ENCODE peak calls at places on chromosomes 2 and 18, in six cellular contexts. One of them, this sample, is unnamed.

GRCh38 chr2:210493528-210493927 is 17.0 kb upstream of the LANCL1 start:
- DNase-seq in AG04449: no peak
- DNase-seq in Daoy: no peak
- DNase-seq in stimulated activated naive B cell treated with anti-CD40 and anti-IgM and Interleukin-4, amounts not matched to agents 10 μg/mL and 1 μg/mL and 100 μg/mL, for 72 hours: no peak
- DNase-seq in fibroblast of lung: no peak
- DNase-seq in IMR-90: no peak
- DNase-seq in this sample: no peak

GRCh38 chr18:49758263-49758610 is 55.1 kb downstream of the ACAA2 start:
- DNase-seq in AG04449: no peak
- DNase-seq in Daoy: no peak
- DNase-seq in stimulated activated naive B cell treated with anti-CD40 and anti-IgM and Interleukin-4, amounts not matched to agents 10 μg/mL and 1 μg/mL and 100 μg/mL, for 72 hours: no peak
- DNase-seq in fibroblast of lung: no peak
- DNase-seq in IMR-90: no peak
- DNase-seq in this sample: no peak

GRCh38 chr18:28735731-28736130 is 558.8 kb upstream of the CDH2 start:
- DNase-seq in AG04449: peak; percentile 67
- DNase-seq in Daoy: peak; percentile 69
- DNase-seq in stimulated activated naive B cell treated with anti-CD40 and anti-IgM and Interleukin-4, amounts not matched to agents 10 μg/mL and 1 μg/mL and 100 μg/mL, for 72 hours: no peak
- DNase-seq in fibroblast of lung: peak; percentile 42
- DNase-seq in IMR-90: peak; percentile 89
- DNase-seq in this sample: no peak

GRCh38 chr2:129004485-129004884 is 685.8 kb upstream of the HS6ST1 start:
- DNase-seq in AG04449: no peak
- DNase-seq in Daoy: no peak
- DNase-seq in stimulated activated naive B cell treated with anti-CD40 and anti-IgM and Interleukin-4, amounts not matched to agents 10 μg/mL and 1 μg/mL and 100 μg/mL, for 72 hours: no peak
- DNase-seq in fibroblast of lung: no peak
- DNase-seq in IMR-90: no peak
- DNase-seq in this sample: no peak

GRCh38 chr18:7329036-7329435 is 98.1 kb downstream of the LRRC30 start:
- DNase-seq in AG04449: no peak
- DNase-seq in Daoy: peak; percentile 11
- DNase-seq in stimulated activated naive B cell treated with anti-CD40 and anti-IgM and Interleukin-4, amounts not matched to agents 10 μg/mL and 1 μg/mL and 100 μg/mL, for 72 hours: no peak
- DNase-seq in fibroblast of lung: no peak
- DNase-seq in IMR-90: no peak
- DNase-seq in this sample: no peak

GRCh38 chr2:112156152-112156986 is 18.2 kb downstream of the FBLN7 start:
- DNase-seq in AG04449: no peak
- DNase-seq in Daoy: peak; percentile 84
- DNase-seq in stimulated activated naive B cell treated with anti-CD40 and anti-IgM and Interleukin-4, amounts not matched to agents 10 μg/mL and 1 μg/mL and 100 μg/mL, for 72 hours: no peak
- DNase-seq in fibroblast of lung: peak; percentile 10
- DNase-seq in IMR-90: peak; percentile 47
- DNase-seq in this sample: no peak

GRCh38 chr2:3626118-3626816 is 31.4 kb downstream of the COLEC11 start:
- DNase-seq in AG04449: no peak
- DNase-seq in Daoy: peak; percentile 7
- DNase-seq in stimulated activated naive B cell treated with anti-CD40 and anti-IgM and Interleukin-4, amounts not matched to agents 10 μg/mL and 1 μg/mL and 100 μg/mL, for 72 hours: no peak
- DNase-seq in fibroblast of lung: peak; percentile 91
- DNase-seq in IMR-90: peak; percentile 74
- DNase-seq in this sample: no peak

GRCh38 chr18:56641714-56642331 is 3.4 kb upstream of the TXNL1 start:
- DNase-seq in AG04449: no peak
- DNase-seq in Daoy: peak; percentile 34
- DNase-seq in stimulated activated naive B cell treated with anti-CD40 and anti-IgM and Interleukin-4, amounts not matched to agents 10 μg/mL and 1 μg/mL and 100 μg/mL, for 72 hours: no peak
- DNase-seq in fibroblast of lung: peak; percentile 30
- DNase-seq in IMR-90: peak; percentile 81
- DNase-seq in this sample: no peak

GRCh38 chr2:174053285-174053684 is 88.1 kb upstream of the SP3 start:
- DNase-seq in AG04449: no peak
- DNase-seq in Daoy: no peak
- DNase-seq in stimulated activated naive B cell treated with anti-CD40 and anti-IgM and Interleukin-4, amounts not matched to agents 10 μg/mL and 1 μg/mL and 100 μg/mL, for 72 hours: no peak
- DNase-seq in fibroblast of lung: no peak
- DNase-seq in IMR-90: no peak
- DNase-seq in this sample: no peak

GRCh38 chr2:152694161-152694661 is 23.1 kb downstream of the PRPF40A start:
- DNase-seq in AG04449: no peak
- DNase-seq in Daoy: peak; percentile 88
- DNase-seq in stimulated activated naive B cell treated with anti-CD40 and anti-IgM and Interleukin-4, amounts not matched to agents 10 μg/mL and 1 μg/mL and 100 μg/mL, for 72 hours: no peak
- DNase-seq in fibroblast of lung: peak; percentile 51
- DNase-seq in IMR-90: peak; percentile 82
- DNase-seq in this sample: no peak

GRCh38 chr18:23283933-23284430 is 148.7 kb downstream of the CABLES1 start:
- DNase-seq in AG04449: no peak
- DNase-seq in Daoy: peak; percentile 85
- DNase-seq in stimulated activated naive B cell treated with anti-CD40 and anti-IgM and Interleukin-4, amounts not matched to agents 10 μg/mL and 1 μg/mL and 100 μg/mL, for 72 hours: peak; percentile 32
- DNase-seq in fibroblast of lung: peak; percentile 46
- DNase-seq in IMR-90: peak; percentile 63
- DNase-seq in this sample: peak; percentile 86

GRCh38 chr2:239025081-239025801 is 177.4 kb downstream of the TWIST2 start:
- DNase-seq in AG04449: peak; percentile 9
- DNase-seq in Daoy: peak; percentile 44
- DNase-seq in stimulated activated naive B cell treated with anti-CD40 and anti-IgM and Interleukin-4, amounts not matched to agents 10 μg/mL and 1 μg/mL and 100 μg/mL, for 72 hours: no peak
- DNase-seq in fibroblast of lung: peak; percentile 39
- DNase-seq in IMR-90: peak; percentile 37
- DNase-seq in this sample: no peak

GRCh38 chr2:66439291-66440010 is 4.5 kb downstream of the MEIS1 start:
- DNase-seq in AG04449: no peak
- DNase-seq in Daoy: no peak
- DNase-seq in stimulated activated naive B cell treated with anti-CD40 and anti-IgM and Interleukin-4, amounts not matched to agents 10 μg/mL and 1 μg/mL and 100 μg/mL, for 72 hours: no peak
- DNase-seq in fibroblast of lung: peak; percentile 41
- DNase-seq in IMR-90: no peak
- DNase-seq in this sample: no peak

GRCh38 chr2:28160986-28161425 is 231.7 kb upstream of the FOSL2 start:
- DNase-seq in AG04449: peak; percentile 85
- DNase-seq in Daoy: peak; percentile 29
- DNase-seq in stimulated activated naive B cell treated with anti-CD40 and anti-IgM and Interleukin-4, amounts not matched to agents 10 μg/mL and 1 μg/mL and 100 μg/mL, for 72 hours: no peak
- DNase-seq in fibroblast of lung: peak; percentile 80
- DNase-seq in IMR-90: peak; percentile 63
- DNase-seq in this sample: no peak

GRCh38 chr2:44275915-44276279 is 617 bp downstream of the SLC3A1 start:
- DNase-seq in AG04449: no peak
- DNase-seq in Daoy: no peak
- DNase-seq in stimulated activated naive B cell treated with anti-CD40 and anti-IgM and Interleukin-4, amounts not matched to agents 10 μg/mL and 1 μg/mL and 100 μg/mL, for 72 hours: no peak
- DNase-seq in fibroblast of lung: peak; percentile 44
- DNase-seq in IMR-90: peak; percentile 36
- DNase-seq in this sample: no peak

GRCh38 chr18:59697236-59697932 is at the start of gene CCBE1:
- DNase-seq in AG04449: no peak
- DNase-seq in Daoy: peak; percentile 74
- DNase-seq in stimulated activated naive B cell treated with anti-CD40 and anti-IgM and Interleukin-4, amounts not matched to agents 10 μg/mL and 1 μg/mL and 100 μg/mL, for 72 hours: no peak
- DNase-seq in fibroblast of lung: peak; percentile 81
- DNase-seq in IMR-90: peak; percentile 71
- DNase-seq in this sample: no peak

GRCh38 chr2:128442891-128443302 is 124.2 kb upstream of the HS6ST1 start:
- DNase-seq in AG04449: no peak
- DNase-seq in Daoy: no peak
- DNase-seq in stimulated activated naive B cell treated with anti-CD40 and anti-IgM and Interleukin-4, amounts not matched to agents 10 μg/mL and 1 μg/mL and 100 μg/mL, for 72 hours: no peak
- DNase-seq in fibroblast of lung: no peak
- DNase-seq in IMR-90: no peak
- DNase-seq in this sample: no peak

GRCh38 chr2:128756372-128756730 is 437.7 kb upstream of the HS6ST1 start:
- DNase-seq in AG04449: no peak
- DNase-seq in Daoy: no peak
- DNase-seq in stimulated activated naive B cell treated with anti-CD40 and anti-IgM and Interleukin-4, amounts not matched to agents 10 μg/mL and 1 μg/mL and 100 μg/mL, for 72 hours: no peak
- DNase-seq in fibroblast of lung: peak; percentile 70
- DNase-seq in IMR-90: no peak
- DNase-seq in this sample: no peak

GRCh38 chr2:23606968-23607367 is 222.0 kb downstream of the KLHL29 start:
- DNase-seq in AG04449: peak; percentile 50
- DNase-seq in Daoy: peak; percentile 78
- DNase-seq in stimulated activated naive B cell treated with anti-CD40 and anti-IgM and Interleukin-4, amounts not matched to agents 10 μg/mL and 1 μg/mL and 100 μg/mL, for 72 hours: no peak
- DNase-seq in fibroblast of lung: peak; percentile 49
- DNase-seq in IMR-90: peak; percentile 82
- DNase-seq in this sample: no peak

GRCh38 chr2:202932425-202933138 is 20.5 kb downstream of the CARF start:
- DNase-seq in AG04449: peak; percentile 40
- DNase-seq in Daoy: peak; percentile 11
- DNase-seq in stimulated activated naive B cell treated with anti-CD40 and anti-IgM and Interleukin-4, amounts not matched to agents 10 μg/mL and 1 μg/mL and 100 μg/mL, for 72 hours: no peak
- DNase-seq in fibroblast of lung: no peak
- DNase-seq in IMR-90: peak; percentile 75
- DNase-seq in this sample: no peak

GRCh38 chr18:50117876-50118275 is 77.1 kb downstream of the MYO5B start:
- DNase-seq in AG04449: no peak
- DNase-seq in Daoy: no peak
- DNase-seq in stimulated activated naive B cell treated with anti-CD40 and anti-IgM and Interleukin-4, amounts not matched to agents 10 μg/mL and 1 μg/mL and 100 μg/mL, for 72 hours: no peak
- DNase-seq in fibroblast of lung: no peak
- DNase-seq in IMR-90: no peak
- DNase-seq in this sample: no peak

This sample was measured in GM12878.